ENCODE peak calls at places on chromosomes 5 and 9, in six cellular contexts. M, U, Z, D, V and F are unnamed samples.

GRCh38 chr5:110361501-110361900 is 365.0 kb downstream of the TMEM232 start:
- DNase-seq in D (no peak), U (no peak), V (no peak), M (no peak), Z (no peak), F (no peak)

GRCh38 chr9:114004221-114004716 is 73.8 kb downstream of the AMBP start:
- DNase-seq in U (no peak), M (no peak), Z (no peak), V (peak; percentile 16), D (peak; percentile 22), F (no peak)

GRCh38 chr9:6215562-6215961 is at the start of gene IL33:
- DNase-seq in Z (no peak), V (no peak), U (no peak), D (no peak), M (no peak), F (no peak)

GRCh38 chr5:57174850-57175525 is 1.1 kb downstream of the GPBP1 start:
- DNase-seq in D (no peak), M (no peak), Z (no peak), V (no peak), U (no peak), F (no peak)

GRCh38 chr5:68353624-68354023 is 138.1 kb downstream of the PIK3R1 start:
- DNase-seq in D (peak; percentile 58), Z (no peak), M (no peak), U (no peak), V (no peak), F (no peak)

GRCh38 chr5:89556215-89557009 is 673.4 kb upstream of the MEF2C start:
- DNase-seq in V (no peak), Z (peak; percentile 12), M (no peak), D (no peak), U (no peak), F (no peak)

GRCh38 chr5:173454764-173455598 is 126.8 kb upstream of the STC2 start:
- DNase-seq in D (no peak), V (no peak), M (peak; percentile 13), U (no peak), Z (peak; percentile 96), F (no peak)

GRCh38 chr9:108467653-108468324 is 388.0 kb downstream of the ACTL7B start:
- DNase-seq in D (no peak), V (no peak), Z (no peak), M (no peak), U (no peak), F (no peak)

GRCh38 chr9:133003671-133004090 is 25.2 kb downstream of the GFI1B start:
- DNase-seq in M (no peak), U (no peak), D (peak; percentile 79), V (no peak), Z (no peak), F (no peak)

GRCh38 chr5:116645627-116646026 is 71.0 kb upstream of the SEMA6A start:
- DNase-seq in V (no peak), M (no peak), Z (no peak), U (no peak), D (no peak), F (no peak)

GRCh38 chr5:153974131-153974812 is 64.4 kb downstream of the FAM114A2 start:
- DNase-seq in V (no peak), U (peak; percentile 9), M (peak; percentile 24), Z (peak; percentile 42), D (peak; percentile 77), F (peak; percentile 59)

GRCh38 chr9:112168197-112168596 is 6.9 kb downstream of the SUSD1 start:
- DNase-seq in V (no peak), M (no peak), Z (no peak), D (no peak), U (no peak), F (peak; percentile 8)

GRCh38 chr5:179274321-179275315 is 70.6 kb downstream of the ADAMTS2 start:
- DNase-seq in M (no peak), U (no peak), Z (no peak), V (no peak), D (no peak), F (no peak)
- TF ChIP-seq CTCF in M (no peak), U (no peak), Z (peak; percentile 26), V (no peak), D (peak; percentile 54), F (no peak)

GRCh38 chr5:77797133-77797532 is 21.0 kb upstream of the TBCA start:
- DNase-seq in M (no peak), D (no peak), V (no peak), U (no peak), Z (no peak), F (no peak)
- TF ChIP-seq CTCF in M (no peak), D (no peak), V (no peak), U (no peak), Z (no peak), F (no peak)

GRCh38 chr9:93280661-93281259 is 96.8 kb downstream of the WNK2 start:
- DNase-seq in U (no peak), V (no peak), D (no peak), Z (no peak), M (no peak), F (no peak)

GRCh38 chr9:93278164-93278563 is 94.2 kb downstream of the WNK2 start:
- DNase-seq in V (no peak), M (no peak), U (no peak), Z (no peak), D (no peak), F (no peak)

GRCh38 chr9:93270976-93271375 is 87.0 kb downstream of the WNK2 start:
- DNase-seq in U (no peak), Z (no peak), M (no peak), V (no peak), D (no peak), F (peak; percentile 38)

GRCh38 chr9:93276973-93277372 is 93.0 kb downstream of the WNK2 start:
- DNase-seq in V (no peak), Z (no peak), U (no peak), D (no peak), M (no peak), F (no peak)
- TF ChIP-seq CTCF in V (no peak), Z (no peak), U (peak; percentile 14), D (no peak), M (no peak), F (no peak)

GRCh38 chr9:136372006-136372405 is 1.5 kb downstream of the CARD9 start:
- DNase-seq in U (no peak), M (no peak), D (no peak), Z (no peak), V (no peak), F (no peak)

GRCh38 chr9:136370687-136371530 is 2.6 kb downstream of the CARD9 start:
- DNase-seq in M (no peak), Z (no peak), U (no peak), V (no peak), D (no peak), F (no peak)

GRCh38 chr9:136373300-136374182 is at the start of gene CARD9:
- DNase-seq in Z (no peak), V (no peak), M (peak; percentile 69), D (no peak), U (no peak), F (peak; percentile 83)

GRCh38 chr9:136374183-136374575 is 710 bp upstream of the CARD9 start:
- DNase-seq in V (no peak), D (no peak), M (no peak), Z (no peak), U (no peak), F (no peak)

DNA sequence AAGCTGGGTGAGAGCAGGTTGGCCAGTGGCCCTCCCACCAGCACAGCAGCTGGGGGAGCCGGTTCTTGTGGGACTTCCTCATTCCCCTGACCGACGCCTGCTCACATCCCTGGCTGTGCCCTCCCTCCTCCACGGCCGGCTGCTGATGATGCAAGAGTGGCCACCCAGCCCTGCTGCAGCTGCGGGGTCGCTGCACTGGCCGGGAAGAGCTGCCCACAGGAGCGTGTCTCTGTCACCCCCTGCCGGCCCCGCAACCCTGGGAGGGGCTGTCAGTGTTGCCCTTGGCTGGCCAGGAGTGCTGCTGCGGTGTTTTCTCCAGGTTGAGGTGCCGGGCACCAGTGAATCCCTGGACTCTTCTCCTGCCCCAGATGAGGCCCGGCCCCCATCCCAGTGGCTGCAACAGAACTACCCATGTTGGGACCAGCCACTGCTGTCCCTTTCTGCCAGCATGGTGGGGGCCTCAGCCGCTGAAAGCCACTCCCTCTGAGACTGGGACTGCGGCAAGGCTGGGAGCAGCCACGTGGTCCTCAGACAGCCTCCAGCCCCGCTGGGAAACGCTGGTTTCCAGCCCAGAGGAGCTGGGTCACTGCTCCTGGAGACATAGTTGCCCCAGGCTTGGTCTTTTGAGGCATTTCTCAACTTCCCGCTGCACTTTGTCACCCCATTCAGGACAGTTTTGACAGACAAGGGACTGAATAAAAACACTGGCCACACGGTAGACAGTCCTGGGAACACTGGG is 739 bp downstream of the CARD9 start:
- DNase-seq in D (peak; percentile 71), U (no peak), V (no peak), M (peak; percentile 76), Z (no peak), F (peak; percentile 65)
- TF ChIP-seq CTCF in D (no peak), U (peak; percentile 27), V (no peak), M (peak; percentile 56), Z (peak; percentile 43), F (no peak)

DNA sequence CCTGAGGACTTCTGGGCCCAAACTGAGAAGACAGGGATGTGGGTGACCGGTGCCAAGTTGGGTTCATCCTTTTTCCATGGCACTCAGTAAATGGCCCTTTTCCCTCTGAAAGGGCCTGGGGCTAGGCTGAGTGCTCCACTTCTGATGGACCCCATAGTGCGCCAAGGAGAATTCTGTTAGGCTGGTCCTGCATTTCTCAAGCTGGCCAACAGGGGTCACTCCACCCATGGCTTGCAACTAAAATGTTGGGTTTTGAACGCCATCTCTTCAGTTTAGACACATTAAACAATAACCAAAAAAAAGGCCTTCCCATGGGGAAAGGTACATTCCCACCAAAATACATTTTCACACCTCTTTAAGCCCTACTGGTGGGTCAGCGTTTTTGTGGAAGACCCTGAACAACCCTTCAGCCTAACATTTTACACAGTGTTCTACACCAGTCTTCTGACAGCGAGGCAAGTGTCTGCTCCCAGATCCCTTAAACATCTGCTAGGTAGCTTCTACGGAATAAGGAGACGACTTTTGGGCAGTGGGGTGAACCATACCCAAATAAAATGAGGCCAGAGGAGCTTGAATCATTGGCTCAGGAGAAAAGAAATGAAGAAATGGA is 27.3 kb downstream of the CNTFR start:
- DNase-seq in M (no peak), D (peak; percentile 83), V (no peak), Z (no peak), U (no peak), F (no peak)
- TF ChIP-seq CTCF in M (peak; percentile 89), D (peak; percentile 94), V (peak; percentile 72), Z (peak; percentile 75), U (peak; percentile 65), F (peak; percentile 41)

DNA sequence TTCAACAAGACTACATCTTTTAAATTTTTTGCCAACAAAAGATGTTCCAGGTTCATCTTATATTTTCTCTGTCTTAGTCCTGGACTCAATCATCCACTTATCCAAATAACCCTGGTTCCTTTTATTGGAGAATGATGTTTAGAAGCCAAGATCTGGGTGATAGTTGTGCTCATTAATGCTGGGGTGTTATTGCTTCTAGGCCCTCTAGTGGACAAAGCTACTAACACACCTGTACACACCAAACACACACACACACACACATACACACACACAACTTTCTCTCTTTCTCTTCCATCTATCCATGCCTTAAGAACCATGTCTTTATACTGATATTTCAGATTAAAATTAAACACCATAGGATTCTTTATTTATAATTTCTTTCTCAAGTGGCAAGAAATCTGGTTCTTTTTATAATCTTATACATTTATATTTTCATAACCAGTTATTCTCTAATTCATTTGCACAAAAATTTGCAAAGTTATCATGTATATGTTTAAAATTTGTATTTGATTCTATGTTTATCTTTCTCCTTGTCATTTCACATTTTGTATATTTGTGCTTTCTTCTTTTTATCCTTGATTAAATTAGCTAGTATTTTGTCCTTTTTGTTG is 179.1 kb upstream of the SMIM23 start:
- DNase-seq in D (no peak), Z (no peak), U (no peak), V (no peak), M (no peak), F (no peak)
- TF ChIP-seq CTCF in D (peak; percentile 70), Z (peak; percentile 50), U (peak; percentile 63), V (no peak), M (peak; percentile 76), F (no peak)